ENCODE peak calls at places on chromosomes 11 and 22, in four cellular contexts. L, Z, A and V are unnamed samples.

GRCh38 chr11:75653532-75653931 is 15.3 kb downstream of the MAP6 start:
- DNase-seq in A (no peak), L (no peak), Z (no peak), V (no peak)

GRCh38 chr11:45737056-45737455 is 67.9 kb upstream of the SLC35C1 start:
- DNase-seq in L (no peak), A (no peak), Z (no peak), V (no peak)

GRCh38 chr22:39773976-39774539 is 119.5 kb downstream of the ENTHD1 start:
- DNase-seq in Z (peak), L (no peak), A (peak), V (no peak)

GRCh38 chr11:124778281-124778680 is 16.2 kb upstream of the ESAM start:
- DNase-seq in A (no peak), Z (no peak), L (no peak), V (no peak)

GRCh38 chr11:130022799-130023198 is 20.2 kb upstream of the PRDM10 start:
- DNase-seq in A (no peak), Z (no peak), L (no peak), V (no peak)

GRCh38 chr22:49574205-49574604 is 253.5 kb downstream of the BRD1 start:
- DNase-seq in A (no peak), L (no peak), Z (no peak), V (no peak)

GRCh38 chr11:33899383-33900037 is 7.6 kb upstream of the LMO2 start:
- DNase-seq in A (peak), Z (no peak), L (no peak), V (no peak)

GRCh38 chr11:2084721-2085120 is 54.5 kb downstream of the IGF2 start:
- DNase-seq in A (no peak), L (no peak), Z (no peak), V (no peak)

DNA sequence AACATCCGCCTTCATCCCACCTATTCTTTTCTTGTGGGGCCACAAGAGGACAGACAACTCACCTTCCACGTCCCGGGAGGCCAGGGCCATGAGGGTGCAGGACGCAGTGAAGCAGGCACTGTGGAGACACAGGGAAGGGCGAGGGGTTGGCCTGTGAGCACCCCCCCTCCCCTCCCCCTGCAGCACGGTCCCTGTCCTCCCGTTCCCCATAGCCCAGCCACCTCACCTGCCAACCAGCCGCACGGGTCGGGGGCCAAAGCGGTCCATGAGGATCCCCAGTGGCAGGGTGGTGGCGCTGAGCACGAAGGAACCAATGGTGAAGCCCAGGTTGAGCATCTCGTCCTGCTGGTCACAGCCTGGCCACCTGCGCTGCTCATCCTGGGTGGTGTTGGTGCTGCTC is 14.6 kb downstream of the SLC43A1 start:
- DNase-seq in L (no peak), A (no peak), Z (no peak), V (no peak)
- TF ChIP-seq ATF2 in L (no peak), A (no peak), Z (no peak), V (no peak)

GRCh38 chr22:46382524-46382923 is 47.0 kb downstream of the TRMU start:
- DNase-seq in L (no peak), Z (no peak), A (no peak), V (no peak)

GRCh38 chr22:46389081-46389480 is 53.6 kb downstream of the TRMU start:
- DNase-seq in Z (no peak), L (no peak), A (no peak), V (no peak)

GRCh38 chr22:46387748-46388147 is 52.2 kb downstream of the TRMU start:
- DNase-seq in L (no peak), A (no peak), Z (no peak), V (no peak)

GRCh38 chr22:46388647-46389046 is 53.1 kb downstream of the TRMU start:
- DNase-seq in Z (no peak), A (no peak), L (no peak), V (no peak)

DNA sequence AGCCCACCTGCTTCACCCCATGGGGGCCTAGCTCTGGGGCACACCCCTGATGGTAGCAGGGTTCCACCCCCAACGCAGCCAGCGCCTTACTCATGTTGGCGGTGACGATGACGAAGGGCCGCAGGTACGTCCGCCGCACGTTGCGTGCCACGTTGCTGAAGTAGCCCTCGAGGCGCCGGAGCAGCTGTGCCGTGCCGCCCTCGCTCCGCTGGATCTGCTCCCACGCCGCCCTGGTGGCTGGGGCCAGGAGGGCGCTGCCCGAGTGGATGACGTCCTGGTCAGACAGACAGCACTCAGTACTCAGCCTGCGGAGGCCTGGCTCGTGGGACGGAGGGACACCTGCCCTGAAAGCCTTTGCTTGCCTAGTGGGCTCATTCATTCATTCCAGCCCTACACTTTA is 50.8 kb downstream of the TRMU start:
- DNase-seq in A (no peak), Z (no peak), L (no peak), V (no peak)
- TF ChIP-seq SP1 in A (no peak), Z (no peak), L (no peak), V (no peak)

GRCh38 chr22:22244337-22245250 is at the start of gene VPREB1:
- DNase-seq in L (no peak), Z (no peak), A (no peak), V (no peak)

GRCh38 chr22:22245256-22245909 is 797 bp downstream of the VPREB1 start:
- DNase-seq in L (no peak), A (no peak), Z (no peak), V (no peak)

GRCh38 chr22:22243033-22243680 is 1.4 kb upstream of the VPREB1 start:
- DNase-seq in L (no peak), Z (no peak), A (no peak), V (no peak)

GRCh38 chr22:22241554-22241898 is 3.1 kb upstream of the VPREB1 start:
- DNase-seq in L (no peak), A (no peak), Z (no peak), V (no peak)

GRCh38 chr22:22242488-22242887 is 2.1 kb upstream of the VPREB1 start:
- DNase-seq in Z (no peak), A (no peak), L (no peak), V (no peak)
- TF ChIP-seq CHD2 in Z (no peak), A (no peak), L (no peak), V (no peak)

GRCh38 chr11:36356201-36356600 is 60.1 kb downstream of the PRR5L start:
- DNase-seq in Z (peak), L (no peak), A (no peak), V (no peak)
- TF ChIP-seq ATF2 in Z (no peak), L (no peak), A (no peak), V (no peak)

GRCh38 chr11:69647761-69648497 is 7.0 kb downstream of the CCND1 start:
- DNase-seq in A (no peak), L (no peak), Z (no peak), V (no peak)
- TF ChIP-seq SP1 in A (no peak), L (no peak), Z (no peak), V (no peak)

DNA sequence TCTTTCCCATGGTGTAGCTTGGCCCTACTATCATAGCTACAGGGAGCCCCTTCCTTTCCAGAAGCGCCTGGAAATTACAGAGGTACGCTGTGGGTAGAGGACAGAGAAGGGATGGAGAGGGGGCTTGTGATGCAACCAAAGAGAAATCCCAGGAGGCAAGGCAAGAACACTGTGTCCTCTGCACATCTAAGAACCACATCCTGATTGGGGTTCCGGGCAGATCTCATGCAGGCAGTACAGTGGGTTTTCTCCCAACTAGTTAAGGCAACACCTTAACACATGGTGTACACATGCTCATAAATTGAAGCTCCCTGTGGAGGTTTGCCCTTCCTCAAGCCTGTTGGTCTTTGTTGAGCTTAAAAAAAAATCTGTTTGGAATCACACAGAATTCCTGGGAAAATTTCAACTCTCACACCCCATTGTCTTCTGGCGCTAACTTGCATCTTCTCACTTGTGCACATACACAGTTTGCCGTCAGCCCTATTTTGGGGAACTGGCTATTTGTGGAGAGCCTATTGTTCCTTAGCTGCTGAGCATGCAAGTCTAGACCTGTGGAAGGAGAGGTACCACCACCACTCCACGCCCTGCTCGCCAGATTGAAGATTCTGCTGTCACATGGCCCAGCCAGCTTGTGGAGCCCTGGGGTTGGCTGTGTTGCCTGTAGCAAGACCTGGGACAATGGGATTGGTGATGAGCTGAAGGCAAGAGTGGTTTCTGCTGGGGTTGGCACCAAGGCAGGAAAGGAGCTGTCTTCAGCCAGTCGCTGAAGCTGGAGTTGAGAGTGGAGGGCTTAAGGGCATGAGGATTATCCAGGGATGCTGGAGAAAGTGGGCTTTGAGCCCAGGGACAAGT is 52.4 kb downstream of the ALX4 start:
- DNase-seq in Z (no peak), L (no peak), A (no peak), V (no peak)
- TF ChIP-seq CHD2 in Z (no peak), L (no peak), A (no peak), V (no peak)

GRCh38 chr11:32400670-32401369 is 34.5 kb downstream of the WT1 start:
- DNase-seq in A (no peak), L (no peak), Z (no peak), V (no peak)

GRCh38 chr11:32396331-32396730 is 39.0 kb downstream of the WT1 start:
- DNase-seq in A (no peak), L (no peak), Z (peak), V (no peak)

GRCh38 chr11:32400196-32400595 is 35.1 kb downstream of the WT1 start:
- DNase-seq in Z (no peak), L (no peak), A (peak), V (peak)

GRCh38 chr11:32395127-32395526 is 40.2 kb downstream of the WT1 start:
- DNase-seq in Z (no peak), L (no peak), A (no peak), V (no peak)

GRCh38 chr11:32396991-32397390 is 38.3 kb downstream of the WT1 start:
- DNase-seq in Z (no peak), L (no peak), A (no peak), V (no peak)
- TF ChIP-seq ATF2 in Z (no peak), L (no peak), A (no peak), V (no peak)

GRCh38 chr11:93986716-93987115 is 34.4 kb upstream of the HEPHL1 start:
- DNase-seq in A (no peak), Z (no peak), L (no peak), V (no peak)
- TF ChIP-seq SP1 in A (no peak), Z (no peak), L (no peak), V (no peak)